ENCODE peak calls at places on chromosome 2, in ten cellular contexts. One of them, this sample, is unnamed.
A peak's percentile ranks its signal among the peaks of the same experiment; 100 is the strongest.

GRCh38 chr2:98467082-98467536 is 22.5 kb downstream of the INPP4A start:
- DNase-seq in CD4-positive, alpha-beta T cell: no peak
- DNase-seq in cardiac muscle cell: no peak
- DNase-seq in COR-L47: no peak
- DNase-seq in CD8-positive, alpha-beta T cell: no peak
- DNase-seq in sciatic nerve: no peak
- DNase-seq in AML-193: no peak
- DNase-seq in hepatocyte: no peak
- DNase-seq in fibroblast of pulmonary artery: no peak
- DNase-seq in NCI-H1105: no peak
- DNase-seq in this sample: no peak

GRCh38 chr2:235709124-235709813 is 215.4 kb downstream of the AGAP1 start:
- DNase-seq in AML-193: no peak
- DNase-seq in CD4-positive, alpha-beta T cell: no peak
- DNase-seq in COR-L47: no peak
- DNase-seq in cardiac muscle cell: no peak
- DNase-seq in hepatocyte: peak; percentile 84
- DNase-seq in fibroblast of pulmonary artery: no peak
- DNase-seq in sciatic nerve: no peak
- DNase-seq in NCI-H1105: no peak
- DNase-seq in CD8-positive, alpha-beta T cell: no peak
- DNase-seq in this sample: no peak

GRCh38 chr2:188976545-188977268 is 2.5 kb downstream of the COL3A1 start:
- DNase-seq in fibroblast of pulmonary artery: peak; percentile 81
- DNase-seq in hepatocyte: peak; percentile 39
- DNase-seq in sciatic nerve: no peak
- DNase-seq in CD4-positive, alpha-beta T cell: no peak
- DNase-seq in CD8-positive, alpha-beta T cell: no peak
- DNase-seq in COR-L47: no peak
- DNase-seq in NCI-H1105: no peak
- DNase-seq in cardiac muscle cell: no peak
- DNase-seq in AML-193: no peak
- DNase-seq in this sample: no peak

GRCh38 chr2:213086566-213086965 is 64.8 kb downstream of the IKZF2 start:
- DNase-seq in CD8-positive, alpha-beta T cell: no peak
- DNase-seq in hepatocyte: no peak
- DNase-seq in NCI-H1105: no peak
- DNase-seq in CD4-positive, alpha-beta T cell: no peak
- DNase-seq in cardiac muscle cell: peak; percentile 70
- DNase-seq in AML-193: no peak
- DNase-seq in sciatic nerve: no peak
- DNase-seq in COR-L47: no peak
- DNase-seq in fibroblast of pulmonary artery: peak; percentile 23
- DNase-seq in this sample: no peak

GRCh38 chr2:39665811-39666488 is at the start of gene TMEM178A:
- DNase-seq in AML-193: no peak
- DNase-seq in cardiac muscle cell: peak; percentile 57
- DNase-seq in NCI-H1105: no peak
- DNase-seq in CD8-positive, alpha-beta T cell: no peak
- DNase-seq in sciatic nerve: no peak
- DNase-seq in fibroblast of pulmonary artery: no peak
- DNase-seq in CD4-positive, alpha-beta T cell: no peak
- DNase-seq in COR-L47: no peak
- DNase-seq in hepatocyte: peak; percentile 39
- DNase-seq in this sample: no peak

GRCh38 chr2:218748795-218749429 is 33.0 kb upstream of the CYP27A1 start:
- DNase-seq in cardiac muscle cell: no peak
- DNase-seq in fibroblast of pulmonary artery: no peak
- DNase-seq in NCI-H1105: no peak
- DNase-seq in COR-L47: no peak
- DNase-seq in CD4-positive, alpha-beta T cell: no peak
- DNase-seq in AML-193: no peak
- DNase-seq in hepatocyte: peak; percentile 61
- DNase-seq in sciatic nerve: no peak
- DNase-seq in CD8-positive, alpha-beta T cell: no peak
- DNase-seq in this sample: no peak

GRCh38 chr2:134348239-134348638 is 94.4 kb downstream of the MGAT5 start:
- DNase-seq in CD8-positive, alpha-beta T cell: no peak
- DNase-seq in CD4-positive, alpha-beta T cell: no peak
- DNase-seq in cardiac muscle cell: no peak
- DNase-seq in sciatic nerve: no peak
- DNase-seq in fibroblast of pulmonary artery: peak; percentile 41
- DNase-seq in NCI-H1105: no peak
- DNase-seq in COR-L47: no peak
- DNase-seq in hepatocyte: no peak
- DNase-seq in AML-193: no peak
- DNase-seq in this sample: no peak

GRCh38 chr2:28321426-28321825 is 71.2 kb upstream of the FOSL2 start:
- DNase-seq in fibroblast of pulmonary artery: peak; percentile 34
- DNase-seq in COR-L47: no peak
- DNase-seq in CD8-positive, alpha-beta T cell: no peak
- DNase-seq in hepatocyte: no peak
- DNase-seq in sciatic nerve: no peak
- DNase-seq in NCI-H1105: no peak
- DNase-seq in CD4-positive, alpha-beta T cell: no peak
- DNase-seq in AML-193: no peak
- DNase-seq in cardiac muscle cell: no peak
- DNase-seq in this sample: no peak

GRCh38 chr2:237282568-237283128 is 131.3 kb downstream of the COL6A3 start:
- DNase-seq in sciatic nerve: no peak
- DNase-seq in CD8-positive, alpha-beta T cell: no peak
- DNase-seq in COR-L47: no peak
- DNase-seq in cardiac muscle cell: no peak
- DNase-seq in NCI-H1105: no peak
- DNase-seq in hepatocyte: no peak
- DNase-seq in CD4-positive, alpha-beta T cell: no peak
- DNase-seq in fibroblast of pulmonary artery: no peak
- DNase-seq in AML-193: no peak
- DNase-seq in this sample: no peak

GRCh38 chr2:200703132-200703925 is 108.4 kb upstream of the BZW1 start:
- DNase-seq in fibroblast of pulmonary artery: peak; percentile 90
- DNase-seq in NCI-H1105: peak; percentile 5
- DNase-seq in AML-193: peak; percentile 77
- DNase-seq in COR-L47: peak; percentile 37
- DNase-seq in CD8-positive, alpha-beta T cell: no peak
- DNase-seq in sciatic nerve: no peak
- DNase-seq in cardiac muscle cell: peak; percentile 30
- DNase-seq in CD4-positive, alpha-beta T cell: no peak
- DNase-seq in hepatocyte: peak; percentile 71
- DNase-seq in this sample: no peak

GRCh38 chr2:149612122-149612521 is 24.5 kb upstream of the MMADHC start:
- DNase-seq in CD8-positive, alpha-beta T cell: no peak
- DNase-seq in COR-L47: no peak
- DNase-seq in sciatic nerve: no peak
- DNase-seq in NCI-H1105: no peak
- DNase-seq in hepatocyte: no peak
- DNase-seq in fibroblast of pulmonary artery: peak; percentile 67
- DNase-seq in CD4-positive, alpha-beta T cell: no peak
- DNase-seq in AML-193: no peak
- DNase-seq in cardiac muscle cell: no peak
- DNase-seq in this sample: no peak

GRCh38 chr2:138722316-138722715 is 57.9 kb downstream of the NXPH2 start:
- DNase-seq in fibroblast of pulmonary artery: no peak
- DNase-seq in cardiac muscle cell: no peak
- DNase-seq in hepatocyte: no peak
- DNase-seq in CD8-positive, alpha-beta T cell: no peak
- DNase-seq in COR-L47: no peak
- DNase-seq in sciatic nerve: no peak
- DNase-seq in AML-193: no peak
- DNase-seq in CD4-positive, alpha-beta T cell: no peak
- DNase-seq in NCI-H1105: no peak
- DNase-seq in this sample: no peak

GRCh38 chr2:71806432-71806831 is 341.2 kb downstream of the CYP26B1 start:
- DNase-seq in hepatocyte: no peak
- DNase-seq in NCI-H1105: no peak
- DNase-seq in COR-L47: no peak
- DNase-seq in AML-193: no peak
- DNase-seq in CD4-positive, alpha-beta T cell: no peak
- DNase-seq in fibroblast of pulmonary artery: no peak
- DNase-seq in cardiac muscle cell: no peak
- DNase-seq in sciatic nerve: no peak
- DNase-seq in CD8-positive, alpha-beta T cell: peak; percentile 35
- DNase-seq in this sample: no peak

GRCh38 chr2:45009303-45009927 is at the start of gene SIX2:
- DNase-seq in NCI-H1105: peak; percentile 84
- DNase-seq in COR-L47: peak; percentile 94
- DNase-seq in fibroblast of pulmonary artery: peak; percentile 98
- DNase-seq in CD4-positive, alpha-beta T cell: no peak
- DNase-seq in AML-193: no peak
- DNase-seq in hepatocyte: peak; percentile 93
- DNase-seq in cardiac muscle cell: peak; percentile 99
- DNase-seq in CD8-positive, alpha-beta T cell: no peak
- DNase-seq in sciatic nerve: peak; percentile 93
- DNase-seq in this sample: no peak

GRCh38 chr2:8677646-8678592 is 3.9 kb upstream of the ID2 start:
- DNase-seq in NCI-H1105: peak; percentile 71
- DNase-seq in sciatic nerve: no peak
- DNase-seq in CD8-positive, alpha-beta T cell: no peak
- DNase-seq in hepatocyte: peak; percentile 77
- DNase-seq in COR-L47: peak; percentile 74
- DNase-seq in AML-193: no peak
- DNase-seq in CD4-positive, alpha-beta T cell: no peak
- DNase-seq in fibroblast of pulmonary artery: peak; percentile 73
- DNase-seq in cardiac muscle cell: peak; percentile 83
- DNase-seq in this sample: no peak

GRCh38 chr2:188979730-188980123 is 5.6 kb downstream of the COL3A1 start:
- DNase-seq in cardiac muscle cell: no peak
- DNase-seq in NCI-H1105: no peak
- DNase-seq in CD8-positive, alpha-beta T cell: no peak
- DNase-seq in CD4-positive, alpha-beta T cell: no peak
- DNase-seq in hepatocyte: no peak
- DNase-seq in COR-L47: no peak
- DNase-seq in sciatic nerve: no peak
- DNase-seq in fibroblast of pulmonary artery: peak; percentile 20
- DNase-seq in AML-193: no peak
- DNase-seq in this sample: no peak

GRCh38 chr2:152336854-152337510 is 2.0 kb downstream of the FMNL2 start:
- DNase-seq in NCI-H1105: no peak
- DNase-seq in fibroblast of pulmonary artery: peak; percentile 57
- DNase-seq in hepatocyte: peak; percentile 40
- DNase-seq in sciatic nerve: no peak
- DNase-seq in AML-193: no peak
- DNase-seq in cardiac muscle cell: peak; percentile 17
- DNase-seq in CD4-positive, alpha-beta T cell: no peak
- DNase-seq in COR-L47: no peak
- DNase-seq in CD8-positive, alpha-beta T cell: no peak
- DNase-seq in this sample: no peak

GRCh38 chr2:38620282-38620977 is 17.7 kb upstream of the HNRNPLL start:
- DNase-seq in fibroblast of pulmonary artery: peak; percentile 47
- DNase-seq in AML-193: no peak
- DNase-seq in sciatic nerve: no peak
- DNase-seq in CD4-positive, alpha-beta T cell: no peak
- DNase-seq in NCI-H1105: no peak
- DNase-seq in CD8-positive, alpha-beta T cell: no peak
- DNase-seq in cardiac muscle cell: no peak
- DNase-seq in COR-L47: no peak
- DNase-seq in hepatocyte: peak; percentile 14
- DNase-seq in this sample: no peak

GRCh38 chr2:235170536-235171510 is 219.0 kb downstream of the SH3BP4 start:
- DNase-seq in CD8-positive, alpha-beta T cell: no peak
- DNase-seq in sciatic nerve: no peak
- DNase-seq in COR-L47: peak; percentile 69
- DNase-seq in AML-193: no peak
- DNase-seq in NCI-H1105: peak; percentile 44
- DNase-seq in CD4-positive, alpha-beta T cell: no peak
- DNase-seq in cardiac muscle cell: peak; percentile 27
- DNase-seq in hepatocyte: peak; percentile 58
- DNase-seq in fibroblast of pulmonary artery: peak; percentile 61
- DNase-seq in this sample: no peak

GRCh38 chr2:80303825-80304521 is 579 bp downstream of the LRRTM1 start:
- DNase-seq in COR-L47: no peak
- DNase-seq in NCI-H1105: no peak
- DNase-seq in hepatocyte: no peak
- DNase-seq in CD4-positive, alpha-beta T cell: no peak
- DNase-seq in sciatic nerve: no peak
- DNase-seq in CD8-positive, alpha-beta T cell: no peak
- DNase-seq in fibroblast of pulmonary artery: no peak
- DNase-seq in AML-193: no peak
- DNase-seq in cardiac muscle cell: peak; percentile 65
- DNase-seq in this sample: no peak

GRCh38 chr2:42754021-42754775 is 9.7 kb downstream of the OXER1 start:
- DNase-seq in CD4-positive, alpha-beta T cell: no peak
- DNase-seq in CD8-positive, alpha-beta T cell: no peak
- DNase-seq in AML-193: no peak
- DNase-seq in hepatocyte: no peak
- DNase-seq in sciatic nerve: no peak
- DNase-seq in COR-L47: no peak
- DNase-seq in NCI-H1105: no peak
- DNase-seq in cardiac muscle cell: no peak
- DNase-seq in fibroblast of pulmonary artery: no peak
- DNase-seq in this sample: no peak

GRCh38 chr2:54342603-54343002 is 86.6 kb upstream of the TSPYL6 start:
- DNase-seq in COR-L47: no peak
- DNase-seq in hepatocyte: no peak
- DNase-seq in AML-193: no peak
- DNase-seq in fibroblast of pulmonary artery: no peak
- DNase-seq in CD4-positive, alpha-beta T cell: no peak
- DNase-seq in sciatic nerve: no peak
- DNase-seq in CD8-positive, alpha-beta T cell: no peak
- DNase-seq in NCI-H1105: no peak
- DNase-seq in cardiac muscle cell: no peak
- DNase-seq in this sample: no peak

GRCh38 chr2:105929506-105929905 is 184.8 kb downstream of the NCK2 start:
- DNase-seq in AML-193: no peak
- DNase-seq in hepatocyte: no peak
- DNase-seq in CD8-positive, alpha-beta T cell: peak; percentile 77
- DNase-seq in fibroblast of pulmonary artery: peak; percentile 53
- DNase-seq in sciatic nerve: no peak
- DNase-seq in COR-L47: peak; percentile 3
- DNase-seq in cardiac muscle cell: no peak
- DNase-seq in CD4-positive, alpha-beta T cell: peak; percentile 34
- DNase-seq in NCI-H1105: no peak
- DNase-seq in this sample: peak; percentile 26

GRCh38 chr2:72921866-72922265 is 4.5 kb downstream of the EMX1 start:
- DNase-seq in sciatic nerve: no peak
- DNase-seq in AML-193: no peak
- DNase-seq in hepatocyte: no peak
- DNase-seq in fibroblast of pulmonary artery: no peak
- DNase-seq in cardiac muscle cell: no peak
- DNase-seq in CD4-positive, alpha-beta T cell: no peak
- DNase-seq in CD8-positive, alpha-beta T cell: no peak
- DNase-seq in COR-L47: no peak
- DNase-seq in NCI-H1105: no peak
- DNase-seq in this sample: no peak